ENCODE peak calls at places on chromosome 4, in four cellular contexts. J is GM12878, W is K562, H is HepG2. O is an unnamed sample.

GRCh38 chr4:82372502-82372873 is 1.3 kb downstream of the HNRNPD start:
- DNase-seq in J (no peak), W (peak), H (no peak), O (peak)

GRCh38 chr4:108165601-108166000 is 3.1 kb downstream of the LEF1 start:
- DNase-seq in J (no peak), W (no peak), H (no peak), O (no peak)

GRCh38 chr4:121168865-121169281 is 4.8 kb upstream of the TNIP3 start:
- DNase-seq in J (peak), W (no peak), H (no peak), O (no peak)

GRCh38 chr4:85603437-85604336 is 128.7 kb downstream of the ARHGAP24 start:
- DNase-seq in J (no peak), W (no peak), H (no peak), O (no peak)

GRCh38 chr4:169723207-169723606 is 34.5 kb downstream of the HPF1 start:
- DNase-seq in J (no peak), W (no peak), H (peak), O (peak)

GRCh38 chr4:6011686-6012085 is 6.5 kb downstream of the C4orf50 start:
- DNase-seq in J (no peak), W (no peak), H (no peak), O (no peak)

GRCh38 chr4:174152717-174153466 is 130.6 kb downstream of the FBXO8 start:
- DNase-seq in J (no peak), W (no peak), H (no peak), O (no peak)

GRCh38 chr4:40547446-40548132 is 82.1 kb downstream of the RBM47 start:
- DNase-seq in J (no peak), W (no peak), H (no peak), O (no peak)

GRCh38 chr4:236028-236427 is 69.2 kb downstream of the ZNF732 start:
- DNase-seq in J (no peak), W (no peak), H (no peak), O (no peak)
- TF ChIP-seq FOXK2 in J (no peak), W (no peak), H (no peak), O (no peak)

DNA sequence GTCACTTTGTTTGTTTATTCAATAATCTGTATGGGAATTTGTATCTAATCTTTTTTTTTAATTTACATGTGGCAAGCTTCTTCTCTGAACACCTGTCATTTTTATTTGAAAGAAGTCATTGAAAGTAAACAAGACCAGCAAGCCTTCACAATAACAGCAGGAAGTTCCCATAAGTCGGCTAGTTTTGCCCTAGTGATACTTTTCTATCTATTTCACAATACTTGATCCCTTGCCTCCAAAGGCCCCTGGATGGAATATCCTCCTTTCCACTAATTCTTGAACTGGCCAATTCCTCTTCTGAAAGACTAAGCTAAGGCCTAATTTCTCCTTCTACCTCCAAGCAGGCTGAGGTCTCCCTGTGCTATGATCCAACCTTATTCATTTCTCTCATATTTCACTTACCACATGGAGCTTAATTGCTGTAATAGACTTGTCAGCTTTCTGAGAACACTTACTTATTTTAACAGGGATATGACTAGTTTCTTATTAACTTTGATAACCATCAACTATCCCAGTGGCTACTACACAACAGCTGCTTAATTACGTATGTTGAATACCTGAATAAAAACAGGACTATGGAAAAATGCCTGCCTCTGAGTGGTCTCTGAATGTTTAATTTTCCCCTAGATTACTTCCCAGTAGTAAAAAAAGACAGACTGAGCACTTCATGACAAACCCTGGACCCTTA is 194.2 kb downstream of the MAD2L1 start:
- DNase-seq in J (no peak), W (no peak), H (no peak), O (no peak)
- TF ChIP-seq FOXK2 in J (no peak), W (no peak), H (no peak), O (no peak)

DNA sequence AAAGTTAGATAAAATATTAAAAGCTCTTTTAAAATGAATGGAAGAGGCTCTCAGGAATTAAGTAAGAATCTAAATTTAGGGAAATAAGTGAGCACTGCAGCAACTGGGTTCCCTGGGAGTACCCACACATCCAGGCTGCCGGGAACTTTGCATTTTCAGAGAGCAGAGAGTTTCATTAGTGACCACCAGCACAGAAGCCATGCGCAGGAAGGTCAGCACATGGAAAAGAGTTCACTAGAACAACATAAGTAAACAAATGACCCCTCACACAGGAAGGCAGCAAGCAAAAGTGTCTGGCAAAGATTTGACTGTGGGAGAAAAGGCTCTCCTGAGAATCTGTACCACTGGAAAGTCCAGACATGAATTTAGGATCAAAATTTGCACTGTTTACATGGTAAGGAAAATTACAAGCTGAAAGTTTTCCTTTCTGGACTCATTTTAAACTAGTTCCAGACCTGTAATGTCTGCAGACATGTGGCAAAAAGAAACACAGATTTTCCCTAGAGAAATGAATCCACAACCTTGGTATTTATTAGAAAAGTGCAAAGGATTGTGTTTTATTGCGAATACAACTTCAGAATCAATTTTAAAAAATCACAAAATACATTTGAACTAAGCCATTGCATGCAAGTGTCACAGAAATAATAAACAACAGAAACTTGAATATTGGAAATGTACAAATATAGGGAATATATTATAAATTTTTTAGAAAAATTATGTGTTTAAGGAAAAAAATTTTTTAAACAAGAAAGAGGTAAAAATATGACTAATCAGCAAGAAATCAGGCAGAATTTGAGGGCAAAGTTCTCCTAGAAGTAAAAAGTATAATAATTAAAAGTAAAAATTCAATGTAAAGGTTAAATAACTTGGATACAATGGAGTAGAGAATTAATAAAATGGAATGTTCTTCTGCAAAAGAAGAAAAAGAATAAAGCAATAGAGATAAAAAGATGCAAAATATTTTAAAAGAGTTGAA is 18.4 kb upstream of the MYOZ2 start:
- DNase-seq in J (no peak), W (no peak), H (no peak), O (no peak)
- TF ChIP-seq FOXK2 in J (no peak), W (no peak), H (no peak), O (no peak)

GRCh38 chr4:61886180-61886579 is 686.1 kb downstream of the ADGRL3 start:
- DNase-seq in J (no peak), W (no peak), H (no peak), O (no peak)
- TF ChIP-seq FOXK2 in J (no peak), W (no peak), H (no peak), O (no peak)

DNA sequence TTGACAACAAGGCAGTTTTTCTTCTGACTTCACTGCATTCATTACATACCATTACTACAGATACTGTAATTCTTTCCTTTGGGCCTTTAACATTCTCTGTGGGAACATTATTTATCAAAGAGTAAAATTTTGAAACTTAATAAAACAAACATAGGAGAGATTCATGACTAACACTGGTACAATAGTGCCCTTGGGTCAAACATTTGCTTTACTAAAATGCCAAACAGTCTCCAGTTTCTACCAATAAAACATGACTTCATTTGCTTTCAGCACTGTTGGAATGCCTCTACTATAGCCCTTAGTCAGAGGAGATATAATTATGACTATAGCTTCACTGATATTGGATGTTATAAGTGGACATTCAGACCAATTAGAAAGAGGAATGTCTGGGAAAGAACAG is 481.5 kb downstream of the PACRGL start:
- DNase-seq in J (no peak), W (no peak), H (no peak), O (no peak)
- TF ChIP-seq FOXK2 in J (no peak), W (no peak), H (no peak), O (no peak)

GRCh38 chr4:156952078-156952759 is 19.4 kb downstream of the PDGFC start:
- DNase-seq in J (no peak), W (no peak), H (no peak), O (no peak)
- TF ChIP-seq FOXK2 in J (no peak), W (no peak), H (no peak), O (no peak)

GRCh38 chr4:154528866-154529265 is 21.3 kb downstream of the PLRG1 start:
- DNase-seq in J (no peak), W (no peak), H (no peak), O (no peak)

GRCh38 chr4:154526151-154526550 is 24.0 kb downstream of the PLRG1 start:
- DNase-seq in J (no peak), W (no peak), H (no peak), O (no peak)

GRCh38 chr4:154529737-154530136 is 20.5 kb downstream of the PLRG1 start:
- DNase-seq in J (no peak), W (no peak), H (no peak), O (no peak)

GRCh38 chr4:154527308-154527707 is 22.9 kb downstream of the PLRG1 start:
- DNase-seq in J (no peak), W (no peak), H (no peak), O (no peak)
- TF ChIP-seq FOXK2 in J (no peak), W (no peak), H (no peak), O (no peak)

DNA sequence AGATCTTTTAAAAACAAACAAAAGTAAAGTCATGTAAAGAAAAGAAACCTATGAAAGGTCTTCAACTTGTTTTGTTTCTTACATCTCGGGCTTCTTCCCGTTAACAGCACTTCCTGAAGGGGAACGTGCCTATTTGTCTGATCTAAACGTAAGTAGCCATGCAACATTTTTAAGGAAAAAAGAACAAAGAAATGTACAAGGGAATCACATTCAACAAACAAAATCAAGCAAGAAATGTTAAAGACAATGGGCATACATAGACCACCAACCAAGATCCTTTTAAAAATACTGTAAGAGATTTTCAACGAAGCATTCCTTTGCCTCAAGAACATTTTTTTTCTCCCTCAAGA is 111.9 kb upstream of the TTC29 start:
- DNase-seq in J (no peak), W (no peak), H (no peak), O (no peak)
- TF ChIP-seq FOXK2 in J (no peak), W (no peak), H (no peak), O (no peak)

DNA sequence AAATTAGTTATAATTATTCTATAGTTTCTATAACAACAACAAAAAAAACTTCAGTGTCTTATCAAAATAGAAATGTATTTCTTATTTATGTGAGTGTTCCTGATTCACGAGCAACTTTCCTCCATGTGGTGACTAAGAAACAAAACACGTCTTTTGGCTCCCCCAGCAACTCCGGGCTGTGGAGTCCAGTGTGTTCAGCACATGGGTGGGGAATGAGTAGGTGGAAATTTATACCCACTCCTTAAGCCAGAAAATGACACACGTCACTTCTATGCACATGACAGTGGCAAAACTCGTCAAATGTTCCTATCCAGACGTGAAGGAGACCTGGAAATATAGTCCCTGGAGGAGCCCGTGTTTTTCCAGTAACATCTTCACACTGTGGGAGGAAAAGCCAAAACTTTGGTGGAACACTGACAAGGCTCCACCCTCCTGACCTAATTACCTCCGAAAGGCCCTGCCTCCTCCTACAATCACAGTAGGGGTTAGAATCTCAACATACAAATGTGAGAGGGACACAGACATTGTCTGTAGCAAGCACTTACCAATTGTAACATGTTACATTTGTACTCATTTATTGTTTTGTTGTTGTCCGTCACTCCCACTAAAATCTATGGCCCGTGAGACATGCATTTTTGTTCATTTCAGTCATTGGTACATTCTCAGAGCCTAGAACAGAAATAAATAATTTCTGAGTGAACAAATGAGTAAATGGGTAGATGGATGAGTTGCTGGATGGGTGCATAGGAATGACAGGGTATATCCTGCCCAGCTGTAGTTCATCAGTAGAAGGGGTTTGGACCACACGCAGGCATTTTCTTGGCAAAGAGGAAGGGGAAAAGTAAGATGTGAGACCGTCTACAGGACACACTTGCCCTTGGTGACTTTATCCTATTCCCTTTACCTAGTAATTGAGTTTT is 605.8 kb upstream of the TENM3 start:
- DNase-seq in J (no peak), W (no peak), H (no peak), O (no peak)
- TF ChIP-seq FOXK2 in J (no peak), W (no peak), H (no peak), O (no peak)

O was measured in HEK293T.